ENCODE peak calls at places on chromosome 9, in seven cellular contexts. D, B, G, J, Y, S and F are unnamed samples.

GRCh38 chr9:79573697-79573976 is 1.9 kb downstream of the TLE4 start:
- DNase-seq in B (no peak), Y (no peak), D (peak; percentile 6), G (no peak), S (no peak), J (no peak), F (no peak)

GRCh38 chr9:13447551-13448422 is 168.3 kb upstream of the MPDZ start:
- DNase-seq in G (no peak), B (no peak), J (no peak), Y (no peak), D (peak; percentile 26), S (no peak), F (no peak)

GRCh38 chr9:98974554-98974953 is 30.8 kb downstream of the COL15A1 start:
- DNase-seq in D (no peak), Y (no peak), B (no peak), S (no peak), G (no peak), J (no peak), F (no peak)

GRCh38 chr9:68777070-68777763 is 72.2 kb downstream of the PIP5K1B start:
- DNase-seq in D (no peak), B (no peak), Y (no peak), G (no peak), J (no peak), S (no peak), F (no peak)

GRCh38 chr9:120852240-120853018 is 9.7 kb upstream of the PSMD5 start:
- DNase-seq in S (peak; percentile 75), G (no peak), B (no peak), D (no peak), Y (no peak), J (peak; percentile 59), F (no peak)

GRCh38 chr9:35681341-35682002 is 7.7 kb downstream of the CA9 start:
- DNase-seq in S (no peak), D (no peak), G (no peak), Y (no peak), J (peak; percentile 36), B (no peak), F (no peak)

GRCh38 chr9:108813951-108814601 is 41.7 kb downstream of the ACTL7B start:
- DNase-seq in Y (no peak), G (no peak), D (peak; percentile 38), J (peak; percentile 26), S (peak; percentile 38), B (no peak), F (no peak)

GRCh38 chr9:135809166-135809565 is 98.2 kb downstream of the CAMSAP1 start:
- DNase-seq in S (no peak), Y (no peak), D (peak; percentile 79), B (no peak), G (no peak), J (peak; percentile 48), F (no peak)

GRCh38 chr9:70950270-70950669 is 171.2 kb downstream of the TRPM3 start:
- DNase-seq in S (no peak), G (no peak), J (no peak), B (no peak), D (no peak), Y (no peak), F (no peak)

GRCh38 chr9:110578896-110579752 is at the start of gene SVEP1:
- DNase-seq in B (peak; percentile 51), G (no peak), D (peak; percentile 62), J (peak; percentile 72), S (peak; percentile 70), Y (peak; percentile 67), F (no peak)

GRCh38 chr9:137217276-137218211 is 4.5 kb downstream of the RNF208 start:
- DNase-seq in D (no peak), J (no peak), G (no peak), Y (peak; percentile 74), B (peak; percentile 62), S (peak; percentile 89), F (no peak)

GRCh38 chr9:84860423-84861115 is 191.0 kb downstream of the NTRK2 start:
- DNase-seq in Y (no peak), J (peak; percentile 74), D (no peak), S (no peak), G (no peak), B (no peak), F (no peak)

GRCh38 chr9:132768932-132769894 is 98.9 kb downstream of the GTF3C4 start:
- DNase-seq in G (peak; percentile 23), J (peak; percentile 46), B (peak; percentile 35), Y (peak; percentile 67), S (peak; percentile 92), D (peak; percentile 69), F (peak; percentile 73)

GRCh38 chr9:7237473-7238243 is 479.9 kb downstream of the KDM4C start:
- DNase-seq in B (no peak), G (no peak), S (no peak), J (peak; percentile 75), D (peak; percentile 19), Y (no peak), F (no peak)

GRCh38 chr9:127968046-127968445 is 12.7 kb downstream of the EEIG1 start:
- DNase-seq in S (no peak), J (peak; percentile 72), B (no peak), Y (no peak), G (no peak), D (peak; percentile 38), F (no peak)

GRCh38 chr9:136133191-136133958 is 14.7 kb upstream of the TMEM250 start:
- DNase-seq in D (peak; percentile 12), B (no peak), J (no peak), Y (no peak), G (no peak), S (peak; percentile 87), F (no peak)

GRCh38 chr9:98488578-98489312 is 220.0 kb downstream of the GABBR2 start:
- DNase-seq in Y (peak; percentile 62), D (peak; percentile 82), S (peak; percentile 40), J (peak; percentile 99), G (no peak), B (no peak), F (no peak)

DNA sequence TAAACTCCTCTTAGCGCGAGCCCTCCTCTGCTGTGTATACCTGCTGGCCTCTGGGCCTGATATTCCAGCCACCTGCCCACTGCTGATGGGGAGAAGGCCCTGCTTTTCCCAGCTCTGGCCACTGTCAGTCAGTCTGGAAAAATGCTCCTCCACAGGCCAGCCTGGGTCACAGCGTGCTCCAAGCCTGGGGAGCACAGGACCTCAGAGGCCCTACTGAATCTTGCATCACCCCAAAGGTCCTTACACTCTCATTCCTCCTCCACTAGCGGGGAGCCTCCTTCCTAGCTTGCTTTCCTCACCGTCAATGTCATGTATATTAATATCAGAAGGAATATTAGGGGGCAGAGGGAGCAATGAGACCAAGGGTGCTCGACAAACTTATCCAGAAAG is 73.7 kb downstream of the SHB start:
- DNase-seq in B (no peak), D (no peak), G (no peak), J (no peak), S (no peak), Y (no peak), F (no peak)
- H3K4me3 ChIP-seq in B (no peak overlapping the region), D (peak overlapping the region; percentile 31), G (no peak overlapping the region), J (peak overlapping the region; percentile 5), S (no peak overlapping the region), Y (no peak overlapping the region), F (no peak overlapping the region)

GRCh38 chr9:6008169-6008979 is 7.0 kb downstream of the RANBP6 start:
- DNase-seq in B (peak; percentile 93), G (peak; percentile 93), J (peak; percentile 98), D (peak; percentile 100), S (peak; percentile 98), Y (peak; percentile 97), F (peak; percentile 98)
- H3K4me1 ChIP-seq in B (no peaks in the 10 kb centered on the region), G (peaks cover 9% of the 10 kb centered on the region), J (peaks cover 12% of the 10 kb centered on the region), D (peaks cover 5% of the 10 kb centered on the region), S (peaks cover 11% of the 10 kb centered on the region), Y (peaks cover 11% of the 10 kb centered on the region), F (peaks cover 17% of the 10 kb centered on the region)

GRCh38 chr9:14910178-14910805 is at the start of gene FREM1:
- DNase-seq in B (peak; percentile 56), G (no peak), D (peak; percentile 15), S (peak; percentile 79), J (no peak), Y (no peak), F (no peak)
- H3K4me3 ChIP-seq in B (peak within 1 kb of the TSS; percentile 33), G (no peak within 1 kb of the TSS), D (peak within 1 kb of the TSS; percentile 16), S (peak within 1 kb of the TSS; percentile 49), J (no peak within 1 kb of the TSS), Y (no peak within 1 kb of the TSS), F (peak within 1 kb of the TSS; percentile 64)

GRCh38 chr9:126228779-126229444 is 97.7 kb upstream of the MVB12B start:
- DNase-seq in B (peak; percentile 70), J (peak; percentile 31), D (peak; percentile 67), S (peak; percentile 90), Y (peak; percentile 68), G (peak; percentile 10), F (no peak)

GRCh38 chr9:126225611-126226609 is 100.7 kb upstream of the MVB12B start:
- DNase-seq in D (no peak), J (no peak), S (no peak), B (no peak), Y (no peak), G (no peak), F (peak; percentile 43)

GRCh38 chr9:126229501-126229900 is 97.1 kb upstream of the MVB12B start:
- DNase-seq in Y (no peak), J (no peak), B (no peak), G (no peak), S (no peak), D (no peak), F (no peak)

GRCh38 chr9:126226991-126227937 is 99.4 kb upstream of the MVB12B start:
- DNase-seq in G (no peak), Y (no peak), S (no peak), J (no peak), B (no peak), D (no peak), F (peak; percentile 50)

GRCh38 chr9:126228111-126228778 is 98.4 kb upstream of the MVB12B start:
- DNase-seq in D (no peak), S (no peak), B (no peak), Y (no peak), J (no peak), G (no peak), F (no peak)
- H3K4me1 ChIP-seq in D (no peaks in the 10 kb centered on the region), S (no peaks in the 10 kb centered on the region), B (no peaks in the 10 kb centered on the region), Y (no peaks in the 10 kb centered on the region), J (no peaks in the 10 kb centered on the region), G (no peaks in the 10 kb centered on the region), F (no peaks in the 10 kb centered on the region)

DNA sequence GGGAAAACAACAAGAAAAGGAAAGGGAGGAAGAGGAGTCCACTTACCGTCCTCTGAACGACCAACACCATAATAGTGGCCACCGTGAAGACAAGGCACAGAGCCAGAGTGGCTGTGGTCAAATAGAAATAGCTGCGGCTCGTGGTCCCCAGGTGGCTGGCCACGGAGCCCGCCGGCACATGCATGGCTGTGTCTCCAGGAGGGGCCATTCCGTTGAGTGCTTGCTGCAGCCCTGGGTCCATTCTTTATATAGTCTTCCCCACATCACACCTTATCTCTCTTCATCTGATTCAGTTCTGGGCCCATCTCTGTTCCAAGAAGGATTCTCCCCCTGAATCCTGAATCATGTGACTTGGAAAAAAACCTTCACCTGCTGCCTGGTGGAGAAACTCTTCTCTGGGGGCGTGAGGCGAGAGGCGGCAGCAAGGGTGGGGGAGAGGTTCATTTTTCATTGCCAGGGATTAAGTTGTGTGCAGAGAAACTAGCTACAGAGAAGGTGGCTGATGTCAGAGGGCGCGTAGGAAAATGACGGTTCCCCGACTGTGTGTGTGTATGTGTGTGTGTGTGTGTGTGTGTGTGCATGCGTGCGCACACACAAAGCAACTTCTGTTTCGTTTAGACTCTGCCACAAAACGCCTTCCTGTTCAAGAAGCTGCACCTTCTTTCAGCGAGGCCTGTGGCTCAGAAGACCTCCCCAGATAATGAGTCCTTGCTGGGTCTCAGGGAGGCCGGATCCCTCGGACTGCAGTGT is at the start of gene TNFSF8:
- DNase-seq in S (no peak), J (no peak), Y (peak; percentile 54), G (peak; percentile 39), B (no peak), D (no peak), F (no peak)
- H3K4me3 ChIP-seq in S (no peak within 1 kb of the TSS), J (no peak within 1 kb of the TSS), Y (no peak within 1 kb of the TSS), G (peak within 1 kb of the TSS; percentile 70), B (no peak within 1 kb of the TSS), D (no peak within 1 kb of the TSS), F (peak within 1 kb of the TSS; percentile 43)